ENCODE peak calls at places on chromosome 7, in four cellular contexts. One of them, this sample, is unnamed.
A peak's percentile ranks its signal among the peaks of the same experiment; 100 is the strongest.

GRCh38 chr7:27110977-27111752 is 8.7 kb upstream of the HOXA2 start:
- DNase-seq in left ventricle myocardium inferior: no peak
- DNase-seq in H54: no peak
- DNase-seq in NCI-H2081: no peak
- DNase-seq in this sample: no peak

GRCh38 chr7:4934419-4935025 is 24.5 kb downstream of the MMD2 start:
- DNase-seq in left ventricle myocardium inferior: no peak
- DNase-seq in H54: no peak
- DNase-seq in NCI-H2081: no peak
- DNase-seq in this sample: no peak

GRCh38 chr7:8213381-8213780 is 48.6 kb downstream of the ICA1 start:
- DNase-seq in left ventricle myocardium inferior: no peak
- DNase-seq in H54: no peak
- DNase-seq in NCI-H2081: no peak
- DNase-seq in this sample: no peak

GRCh38 chr7:39069046-39069445 is 91.3 kb downstream of the POU6F2 start:
- DNase-seq in left ventricle myocardium inferior: no peak
- DNase-seq in H54: no peak
- DNase-seq in NCI-H2081: no peak
- DNase-seq in this sample: no peak

GRCh38 chr7:149868638-149869290 is 5.0 kb upstream of the ATP6V0E2 start:
- DNase-seq in left ventricle myocardium inferior: no peak
- DNase-seq in H54: no peak
- DNase-seq in NCI-H2081: no peak
- DNase-seq in this sample: no peak

GRCh38 chr7:134792968-134793367 is 13.5 kb downstream of the CALD1 start:
- DNase-seq in left ventricle myocardium inferior: peak; percentile 48
- DNase-seq in H54: no peak
- DNase-seq in NCI-H2081: no peak
- DNase-seq in this sample: no peak

GRCh38 chr7:74284781-74285259 is 4.4 kb upstream of the CLIP2 start:
- DNase-seq in left ventricle myocardium inferior: no peak
- DNase-seq in H54: no peak
- DNase-seq in NCI-H2081: no peak
- DNase-seq in this sample: no peak

GRCh38 chr7:150941983-150942590 is 36.0 kb downstream of the KCNH2 start:
- DNase-seq in left ventricle myocardium inferior: peak; percentile 72
- DNase-seq in H54: no peak
- DNase-seq in NCI-H2081: no peak
- DNase-seq in this sample: no peak

GRCh38 chr7:18995270-18995671 is 122.2 kb downstream of the TWIST1 start:
- DNase-seq in left ventricle myocardium inferior: no peak
- DNase-seq in H54: no peak
- DNase-seq in NCI-H2081: no peak
- DNase-seq in this sample: no peak

GRCh38 chr7:815284-816216 is 16.7 kb upstream of the SUN1 start:
- DNase-seq in left ventricle myocardium inferior: no peak
- DNase-seq in H54: no peak
- DNase-seq in NCI-H2081: peak; percentile 73
- DNase-seq in this sample: no peak

GRCh38 chr7:150871601-150872000 is 19.3 kb downstream of the AOC1 start:
- DNase-seq in left ventricle myocardium inferior: no peak
- DNase-seq in H54: no peak
- DNase-seq in NCI-H2081: no peak
- DNase-seq in this sample: no peak

GRCh38 chr7:43677864-43678263 is 51.5 kb downstream of the COA1 start:
- DNase-seq in left ventricle myocardium inferior: no peak
- DNase-seq in H54: no peak
- DNase-seq in NCI-H2081: no peak
- DNase-seq in this sample: no peak

GRCh38 chr7:95545007-95545615 is 51.2 kb downstream of the PDK4 start:
- DNase-seq in left ventricle myocardium inferior: no peak
- DNase-seq in H54: peak; percentile 67
- DNase-seq in NCI-H2081: no peak
- DNase-seq in this sample: peak; percentile 47

GRCh38 chr7:116571037-116571436 is 46.2 kb downstream of the CAV1 start:
- DNase-seq in left ventricle myocardium inferior: no peak
- DNase-seq in H54: no peak
- DNase-seq in NCI-H2081: no peak
- DNase-seq in this sample: no peak

GRCh38 chr7:116543664-116544063 is 18.8 kb downstream of the CAV1 start:
- DNase-seq in left ventricle myocardium inferior: no peak
- DNase-seq in H54: no peak
- DNase-seq in NCI-H2081: no peak
- DNase-seq in this sample: no peak

GRCh38 chr7:16967174-16967868 is 85.5 kb upstream of the AGR3 start:
- DNase-seq in left ventricle myocardium inferior: no peak
- DNase-seq in H54: no peak
- DNase-seq in NCI-H2081: no peak
- DNase-seq in this sample: no peak

GRCh38 chr7:93894966-93895650 is 4.6 kb upstream of the TFPI2 start:
- DNase-seq in left ventricle myocardium inferior: no peak
- DNase-seq in H54: no peak
- DNase-seq in NCI-H2081: no peak
- DNase-seq in this sample: no peak

GRCh38 chr7:128827971-128828711 is 2.1 kb upstream of the FLNC start:
- DNase-seq in left ventricle myocardium inferior: peak; percentile 72
- DNase-seq in H54: peak; percentile 85
- DNase-seq in NCI-H2081: no peak
- DNase-seq in this sample: peak; percentile 34

GRCh38 chr7:97639036-97639435 is 92.8 kb upstream of the TAC1 start:
- DNase-seq in left ventricle myocardium inferior: no peak
- DNase-seq in H54: no peak
- DNase-seq in NCI-H2081: no peak
- DNase-seq in this sample: no peak